ENCODE peak calls at places on chromosomes 6 and 20, in nine cellular contexts. X, B, O, Q, J, D, A, W and N are unnamed samples.

GRCh38 chr6:133595076-133595868 is 293.6 kb upstream of the TCF21 start:
- DNase-seq in X (no peak), J (no peak), D (no peak), A (no peak), B (no peak), Q (no peak), O (no peak), W (peak; percentile 67), N (no peak)

GRCh38 chr6:156310701-156311100 is 466.5 kb upstream of the ARID1B start:
- DNase-seq in D (no peak), A (no peak), Q (no peak), B (no peak), X (no peak), W (no peak), J (no peak), O (no peak), N (no peak)

GRCh38 chr20:44785768-44786167 is 24.6 kb downstream of the RIMS4 start:
- DNase-seq in D (peak; percentile 90), A (no peak), W (peak; percentile 39), B (peak; percentile 35), O (no peak), Q (no peak), J (no peak), X (no peak), N (no peak)

GRCh38 chr6:150142304-150142656 is 564 bp upstream of the PPP1R14C start:
- DNase-seq in X (no peak), A (no peak), Q (no peak), O (no peak), J (no peak), D (no peak), W (no peak), B (peak; percentile 20), N (no peak)

GRCh38 chr20:50256577-50256976 is 65.9 kb downstream of the CEBPB start:
- DNase-seq in W (no peak), O (no peak), J (no peak), A (no peak), D (peak; percentile 71), Q (no peak), B (no peak), X (no peak), N (no peak)

GRCh38 chr6:69063401-69063800 is 428.3 kb downstream of the ADGRB3 start:
- DNase-seq in X (no peak), J (no peak), A (no peak), D (no peak), O (no peak), B (no peak), W (no peak), Q (no peak), N (no peak)

GRCh38 chr6:38391206-38391908 is 248.4 kb downstream of the BTBD9 start:
- DNase-seq in B (no peak), J (no peak), W (no peak), O (no peak), D (no peak), A (no peak), Q (no peak), X (no peak), N (no peak)

GRCh38 chr20:47710665-47711045 is 74.6 kb downstream of the SULF2 start:
- DNase-seq in A (no peak), Q (no peak), W (no peak), O (no peak), B (no peak), X (no peak), J (no peak), D (no peak), N (no peak)

GRCh38 chr6:158053377-158054313 is 72.0 kb downstream of the SYNJ2 start:
- DNase-seq in W (no peak), O (no peak), J (no peak), B (no peak), D (no peak), Q (no peak), A (no peak), X (no peak), N (peak; percentile 13)

GRCh38 chr6:25218346-25218745 is 60.8 kb upstream of the CARMIL1 start:
- DNase-seq in J (peak; percentile 60), B (no peak), Q (no peak), D (no peak), W (no peak), X (no peak), A (no peak), O (no peak), N (no peak)

GRCh38 chr6:105968230-105968954 is 117.7 kb upstream of the PRDM1 start:
- DNase-seq in J (no peak), Q (no peak), D (no peak), O (no peak), X (no peak), B (no peak), A (no peak), W (peak; percentile 29), N (no peak)

GRCh38 chr6:35499372-35499771 is 2.5 kb upstream of the TEAD3 start:
- DNase-seq in O (no peak), Q (no peak), X (no peak), J (no peak), B (no peak), A (no peak), W (no peak), D (no peak), N (no peak)

GRCh38 chr6:122754191-122754731 is 25.3 kb upstream of the FABP7 start:
- DNase-seq in A (no peak), D (no peak), B (no peak), X (no peak), W (no peak), J (no peak), O (no peak), Q (no peak), N (no peak)

GRCh38 chr6:5278047-5278446 is 16.7 kb downstream of the FARS2 start:
- DNase-seq in X (no peak), A (no peak), W (no peak), Q (no peak), D (no peak), O (no peak), B (no peak), J (no peak), N (no peak)

GRCh38 chr6:84013354-84013753 is 20.2 kb upstream of the MRAP2 start:
- DNase-seq in Q (no peak), O (no peak), X (no peak), J (no peak), A (no peak), D (no peak), W (no peak), B (no peak), N (no peak)

GRCh38 chr6:84013931-84014330 is 19.6 kb upstream of the MRAP2 start:
- DNase-seq in J (no peak), A (no peak), Q (no peak), D (no peak), W (no peak), O (no peak), X (no peak), B (no peak), N (no peak)

GRCh38 chr6:84018453-84019061 is 15.0 kb upstream of the MRAP2 start:
- DNase-seq in B (no peak), W (no peak), O (no peak), A (no peak), J (no peak), X (no peak), D (peak; percentile 58), Q (no peak), N (no peak)

GRCh38 chr6:84017709-84018452 is 15.7 kb upstream of the MRAP2 start:
- DNase-seq in X (no peak), O (no peak), Q (no peak), A (no peak), J (no peak), D (no peak), W (no peak), B (no peak), N (no peak)

GRCh38 chr6:84016029-84016428 is 17.5 kb upstream of the MRAP2 start:
- DNase-seq in X (no peak), Q (no peak), D (no peak), A (no peak), W (no peak), O (no peak), B (no peak), J (no peak), N (no peak)
- TF ChIP-seq CTCF in X (no peak), Q (no peak), D (no peak), A (no peak), W (no peak), O (no peak), B (no peak), J (no peak), N (no peak)

DNA sequence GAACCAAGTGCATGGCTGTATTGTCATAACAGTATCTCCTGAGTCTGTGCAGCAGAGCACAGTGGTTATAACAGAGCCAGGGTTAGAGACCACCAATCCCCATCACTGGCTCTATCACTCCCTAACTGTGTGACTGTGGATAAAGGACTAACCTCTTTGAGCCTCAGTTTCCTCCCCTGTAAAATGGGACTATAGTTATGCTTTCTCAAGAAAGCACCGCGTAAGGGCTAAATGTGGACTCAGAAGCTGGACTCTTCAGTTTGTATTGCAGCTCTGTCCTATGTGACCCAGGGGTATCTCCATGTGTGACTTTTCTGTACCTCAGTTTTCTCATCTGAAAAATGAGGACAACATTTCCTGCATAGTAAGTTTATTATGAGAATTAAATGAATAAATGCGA is 59.9 kb downstream of the TRAM2 start:
- DNase-seq in D (no peak), Q (no peak), J (no peak), X (no peak), O (no peak), B (no peak), W (no peak), A (no peak), N (no peak)
- H3K4me1 ChIP-seq in D (peaks cover 10% of the 10 kb centered on the region), Q (peaks cover 90% of the 10 kb centered on the region), J (peaks cover 13% of the 10 kb centered on the region), X (peaks cover 3% of the 10 kb centered on the region), O (peaks cover 21% of the 10 kb centered on the region), B (peaks cover 13% of the 10 kb centered on the region), W (peaks cover 73% of the 10 kb centered on the region), A (peaks cover 8% of the 10 kb centered on the region), N (peaks cover 98% of the 10 kb centered on the region)

GRCh38 chr6:49923826-49924225 is 40.1 kb downstream of the DEFB114 start:
- DNase-seq in B (peak; percentile 53), A (no peak), X (no peak), O (no peak), J (no peak), D (peak; percentile 61), Q (no peak), W (no peak), N (no peak)
- TF ChIP-seq CTCF in B (no peak), A (no peak), X (no peak), O (no peak), J (no peak), D (no peak), Q (no peak), W (no peak), N (no peak)

GRCh38 chr6:116386581-116387299 is 16.0 kb downstream of the DSE start:
- DNase-seq in Q (no peak), W (peak; percentile 11), B (no peak), X (no peak), J (no peak), O (no peak), D (no peak), A (no peak), N (no peak)

GRCh38 chr6:116390571-116390970 is 19.8 kb downstream of the DSE start:
- DNase-seq in B (no peak), A (no peak), J (no peak), O (no peak), X (no peak), D (no peak), Q (no peak), W (no peak), N (no peak)

GRCh38 chr6:116389357-116389756 is 18.6 kb downstream of the DSE start:
- DNase-seq in Q (no peak), J (no peak), W (no peak), X (no peak), O (no peak), A (no peak), D (no peak), B (no peak), N (no peak)

GRCh38 chr6:116387374-116387773 is 16.6 kb downstream of the DSE start:
- DNase-seq in B (no peak), X (no peak), D (no peak), A (peak; percentile 35), J (no peak), O (no peak), Q (no peak), W (peak; percentile 57), N (peak; percentile 27)

GRCh38 chr6:116388924-116389323 is 18.2 kb downstream of the DSE start:
- DNase-seq in D (no peak), X (no peak), Q (no peak), J (no peak), A (no peak), B (no peak), W (no peak), O (no peak), N (no peak)
- H3K4me1 ChIP-seq in D (no peaks in the 10 kb centered on the region), X (peaks cover 4% of the 10 kb centered on the region), Q (peaks cover 57% of the 10 kb centered on the region), J (peaks cover 93% of the 10 kb centered on the region), A (no peaks in the 10 kb centered on the region), B (peaks cover 25% of the 10 kb centered on the region), W (peaks cover 36% of the 10 kb centered on the region), O (peaks cover 18% of the 10 kb centered on the region), N (no peaks in the 10 kb centered on the region)